ENCODE peak calls at places on chromosomes 3 and 15, in eight cellular contexts. S, F, P, O, M, L, Q and E are unnamed samples.

GRCh38 chr3:99562138-99562537 is 76.3 kb upstream of the COL8A1 start:
- DNase-seq in S (peak; percentile 57), F (peak; percentile 64), P (no peak), O (no peak), M (no peak), L (no peak), Q (no peak), E (peak; percentile 41)

GRCh38 chr3:122572940-122573412 is 4.5 kb upstream of the PARP15 start:
- DNase-seq in S (peak; percentile 11), F (no peak), P (peak; percentile 19), O (no peak), M (no peak), L (peak; percentile 26), Q (no peak), E (peak; percentile 79)

GRCh38 chr3:93969443-93969842 is 4.3 kb downstream of the PROS1 start:
- DNase-seq in S (no peak), F (no peak), P (no peak), O (no peak), M (no peak), L (no peak), Q (no peak), E (peak; percentile 58)

GRCh38 chr3:45188714-45189659 is 37.1 kb downstream of the TMEM158 start:
- DNase-seq in S (no peak), F (no peak), P (no peak), O (no peak), M (no peak), L (no peak), Q (peak; percentile 7), E (no peak)

GRCh38 chr3:141878812-141879211 is 2.4 kb downstream of the ATP1B3 start:
- DNase-seq in S (no peak), F (no peak), P (no peak), O (peak; percentile 21), M (no peak), L (no peak), Q (no peak), E (peak; percentile 15)

GRCh38 chr15:96276438-96277210 is 53.9 kb upstream of the NR2F2 start:
- DNase-seq in S (no peak), F (no peak), P (no peak), O (no peak), M (no peak), L (no peak), Q (no peak), E (peak; percentile 71)

GRCh38 chr3:53938645-53939044 is 47.0 kb upstream of the SELENOK start:
- DNase-seq in S (peak; percentile 75), F (peak; percentile 66), P (peak; percentile 9), O (peak; percentile 19), M (no peak), L (peak; percentile 30), Q (no peak), E (peak; percentile 53)

GRCh38 chr15:79244876-79245275 is 37.6 kb upstream of the ANKRD34C start:
- DNase-seq in S (no peak), F (no peak), P (no peak), O (no peak), M (no peak), L (no peak), Q (no peak), E (no peak)

GRCh38 chr3:45026957-45027356 is 854 bp downstream of the CLEC3B start:
- DNase-seq in S (no peak), F (no peak), P (no peak), O (peak; percentile 32), M (no peak), L (peak; percentile 54), Q (no peak), E (peak; percentile 31)

GRCh38 chr3:66487475-66487874 is 13.3 kb downstream of the LRIG1 start:
- DNase-seq in S (no peak), F (no peak), P (no peak), O (no peak), M (no peak), L (no peak), Q (no peak), E (no peak)

GRCh38 chr3:66490214-66490613 is 10.6 kb downstream of the LRIG1 start:
- DNase-seq in S (no peak), F (no peak), P (no peak), O (peak; percentile 39), M (no peak), L (peak; percentile 43), Q (no peak), E (no peak)

GRCh38 chr3:66489577-66489976 is 11.2 kb downstream of the LRIG1 start:
- DNase-seq in S (no peak), F (no peak), P (no peak), O (no peak), M (no peak), L (no peak), Q (no peak), E (no peak)

GRCh38 chr3:66488492-66488891 is 12.3 kb downstream of the LRIG1 start:
- DNase-seq in S (no peak), F (no peak), P (no peak), O (no peak), M (no peak), L (no peak), Q (no peak), E (no peak)

DNA sequence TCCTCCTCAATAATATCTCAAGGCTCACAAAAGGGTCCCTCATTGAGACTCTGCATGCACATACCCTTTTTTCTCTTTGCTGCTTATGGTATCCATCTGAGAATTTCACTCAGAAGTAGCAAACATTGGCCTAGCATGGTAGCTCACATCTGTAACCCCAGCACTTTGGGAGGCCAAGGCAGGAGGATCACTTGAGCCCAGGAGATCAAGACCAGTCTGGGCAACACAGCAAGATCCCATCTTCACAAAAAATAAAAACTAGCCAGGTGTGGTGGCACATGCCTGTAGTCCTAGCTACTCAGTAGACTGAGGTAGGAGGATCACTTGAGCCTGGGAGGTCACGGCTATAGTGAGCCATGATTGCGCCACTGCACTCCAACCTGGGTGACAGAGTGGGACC is 11.7 kb downstream of the LRIG1 start:
- DNase-seq in S (no peak), F (no peak), P (no peak), O (no peak), M (no peak), L (no peak), Q (no peak), E (no peak)
- TF ChIP-seq CTCF in S (no peak), F (no peak), P (no peak), O (no peak), M (no peak), L (no peak), Q (no peak), E (no peak)

GRCh38 chr3:132573657-132574260 is 23.3 kb upstream of the ACKR4 start:
- DNase-seq in S (no peak), F (no peak), P (no peak), O (no peak), M (no peak), L (no peak), Q (no peak), E (no peak)

GRCh38 chr3:132569153-132569552 is 27.9 kb upstream of the ACKR4 start:
- DNase-seq in S (no peak), F (no peak), P (no peak), O (no peak), M (no peak), L (no peak), Q (no peak), E (no peak)

GRCh38 chr3:132569580-132569979 is 27.5 kb upstream of the ACKR4 start:
- DNase-seq in S (no peak), F (no peak), P (no peak), O (no peak), M (no peak), L (no peak), Q (no peak), E (no peak)

GRCh38 chr3:132568427-132568826 is 28.6 kb upstream of the ACKR4 start:
- DNase-seq in S (no peak), F (no peak), P (no peak), O (no peak), M (no peak), L (no peak), Q (no peak), E (no peak)

GRCh38 chr3:132570011-132570410 is 27.1 kb upstream of the ACKR4 start:
- DNase-seq in S (no peak), F (no peak), P (no peak), O (no peak), M (no peak), L (no peak), Q (no peak), E (no peak)
- H3K4me3 ChIP-seq in S (no peak overlapping the region), F (no peak overlapping the region), P (no peak overlapping the region), O (no peak overlapping the region), M (no peak overlapping the region), L (no peak overlapping the region), Q (no peak overlapping the region), E (no peak overlapping the region)

GRCh38 chr15:31276596-31277298 is 49.9 kb upstream of the KLF13 start:
- DNase-seq in S (no peak), F (no peak), P (no peak), O (peak; percentile 6), M (no peak), L (peak; percentile 6), Q (peak; percentile 30), E (no peak)

GRCh38 chr15:31272558-31273257 is 53.9 kb upstream of the KLF13 start:
- DNase-seq in S (no peak), F (no peak), P (no peak), O (peak; percentile 86), M (no peak), L (peak; percentile 13), Q (no peak), E (no peak)

GRCh38 chr15:31275331-31276262 is 51.0 kb upstream of the KLF13 start:
- DNase-seq in S (peak; percentile 0), F (no peak), P (no peak), O (peak; percentile 6), M (no peak), L (peak; percentile 12), Q (peak; percentile 59), E (no peak)

GRCh38 chr15:31273258-31273941 is 53.2 kb upstream of the KLF13 start:
- DNase-seq in S (peak; percentile 4), F (no peak), P (no peak), O (no peak), M (no peak), L (no peak), Q (peak; percentile 69), E (no peak)

DNA sequence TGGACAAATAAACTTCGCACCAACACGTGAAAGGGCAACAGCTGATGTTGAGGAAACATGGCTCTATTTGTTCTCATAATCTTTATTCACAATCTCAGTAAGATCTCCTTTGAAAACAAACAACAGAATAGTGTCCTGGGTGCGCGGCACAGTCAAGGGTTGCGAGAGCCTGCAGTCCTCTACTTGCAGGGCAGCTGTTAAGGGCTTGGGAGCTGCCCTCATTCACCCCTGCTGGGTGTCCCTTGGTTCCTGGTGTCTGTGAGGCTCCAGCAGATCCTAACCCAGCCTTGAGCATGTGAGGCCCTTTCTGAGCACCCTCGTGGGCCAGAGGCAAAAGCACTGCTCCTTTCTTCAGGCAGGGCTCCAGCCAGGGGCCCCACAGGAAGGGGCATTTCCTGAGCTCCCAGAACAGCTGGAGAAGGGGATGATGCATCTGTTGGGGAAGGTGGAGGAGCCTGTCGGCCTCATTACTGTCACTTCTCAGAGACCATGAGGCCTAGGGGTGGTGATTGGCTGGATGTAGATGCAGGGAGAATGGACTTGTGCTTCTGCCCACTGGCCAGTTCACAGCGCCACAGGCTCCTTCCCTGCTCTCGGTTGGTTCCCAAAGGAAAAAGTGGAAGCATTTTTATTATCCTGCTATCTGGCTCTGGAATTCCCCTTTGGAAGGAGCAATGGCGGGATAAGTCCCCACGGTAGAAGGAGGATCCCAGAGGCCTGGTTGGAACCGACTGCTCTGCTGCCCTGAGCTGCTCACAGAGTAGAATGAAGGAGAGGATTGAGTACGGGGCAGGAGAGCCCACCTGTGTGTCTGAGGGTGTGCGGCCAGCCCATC is 51.9 kb upstream of the KLF13 start:
- DNase-seq in S (peak; percentile 0), F (no peak), P (no peak), O (no peak), M (no peak), L (no peak), Q (peak; percentile 47), E (no peak)
- H3K36me3 ChIP-seq in S (no peaks in the 10 kb centered on the region), F (no peaks in the 10 kb centered on the region), P (no peaks in the 10 kb centered on the region), O (no peaks in the 10 kb centered on the region), M (no peaks in the 10 kb centered on the region), L (no peaks in the 10 kb centered on the region), Q (no peaks in the 10 kb centered on the region), E (no peaks in the 10 kb centered on the region)

GRCh38 chr15:50138391-50138790 is 19.4 kb upstream of the ATP8B4 start:
- DNase-seq in S (no peak), F (no peak), P (no peak), O (no peak), M (no peak), L (no peak), Q (no peak), E (no peak)
- TF ChIP-seq CTCF in S (peak; percentile 24), F (no peak), P (no peak), O (no peak), M (no peak), L (no peak), Q (no peak), E (peak; percentile 12)